ENCODE peak calls at places on chromosomes 6 and 20, in four cellular contexts. S is HCT116, K is HepG2, Q is K562. L is an unnamed sample.

GRCh38 chr6:86355271-86355670 is 582.1 kb upstream of the HTR1E start:
- DNase-seq in K (no peak), S (no peak), Q (no peak), L (no peak)

GRCh38 chr6:41344865-41345264 is 9.5 kb downstream of the NCR2 start:
- DNase-seq in S (no peak), K (no peak), Q (no peak), L (no peak)

GRCh38 chr6:149985506-149985937 is 21.8 kb downstream of the ULBP1 start:
- DNase-seq in Q (no peak), S (no peak), K (no peak), L (no peak)

GRCh38 chr20:22312744-22313346 is 271.5 kb downstream of the FOXA2 start:
- DNase-seq in S (peak), K (peak), Q (peak), L (peak)

GRCh38 chr6:36120539-36120938 is 9.8 kb upstream of the MAPK13 start:
- DNase-seq in K (no peak), Q (no peak), S (no peak), L (no peak)

GRCh38 chr20:23666189-23666588 is 22.6 kb downstream of the CST4 start:
- DNase-seq in S (no peak), Q (no peak), K (no peak), L (no peak)

GRCh38 chr6:52049252-52050050 is 38.0 kb downstream of the PKHD1 start:
- DNase-seq in Q (peak), S (peak), K (peak), L (peak)

GRCh38 chr6:31769684-31770371 is 7.3 kb downstream of the VWA7 start:
- DNase-seq in S (peak), K (peak), Q (peak), L (no peak)

GRCh38 chr6:788058-788457 is 95.1 kb upstream of the EXOC2 start:
- DNase-seq in Q (no peak), S (no peak), K (no peak), L (no peak)

GRCh38 chr6:170346649-170347048 is 40.1 kb downstream of the FAM120B start:
- DNase-seq in S (no peak), K (no peak), Q (no peak), L (no peak)

GRCh38 chr20:35821807-35822242 is 50.0 kb downstream of the PHF20 start:
- DNase-seq in K (peak), Q (no peak), S (no peak), L (no peak)

GRCh38 chr6:149924933-149925252 is 2.0 kb upstream of the RAET1G start:
- DNase-seq in S (no peak), K (no peak), Q (no peak), L (no peak)

GRCh38 chr20:57464642-57465211 is 60.2 kb downstream of the CTCFL start:
- DNase-seq in K (peak), S (peak), Q (peak), L (no peak)

GRCh38 chr6:26361544-26361943 is 3.5 kb upstream of the BTN3A2 start:
- DNase-seq in K (no peak), S (no peak), Q (no peak), L (no peak)

GRCh38 chr20:46757754-46758678 is 48.6 kb downstream of the SLC2A10 start:
- DNase-seq in Q (peak), K (peak), S (peak), L (no peak)

GRCh38 chr6:38656896-38657295 is 17.2 kb upstream of the BTBD9 start:
- DNase-seq in K (no peak), S (no peak), Q (no peak), L (no peak)

GRCh38 chr6:40997256-40997957 is 41.6 kb downstream of the UNC5CL start:
- DNase-seq in S (peak), Q (peak), K (peak), L (no peak)

GRCh38 chr6:157608221-157609075 is 214.6 kb upstream of the SNX9 start:
- DNase-seq in Q (no peak), K (no peak), S (no peak), L (no peak)

GRCh38 chr6:158560787-158561246 is 926 bp downstream of the TMEM181 start:
- DNase-seq in Q (no peak), S (no peak), K (no peak), L (no peak)

GRCh38 chr6:18388942-18389341 is 1.8 kb downstream of the RNF144B start:
- DNase-seq in K (peak), Q (no peak), S (no peak), L (peak)

GRCh38 chr6:17493286-17493685 is 99.9 kb downstream of the CAP2 start:
- DNase-seq in Q (peak), K (no peak), S (no peak), L (no peak)

GRCh38 chr20:54680872-54681297 is 205.5 kb downstream of the DOK5 start:
- DNase-seq in S (peak), Q (peak), K (peak), L (no peak)

GRCh38 chr20:32509639-32510066 is 75.5 kb downstream of the NOL4L start:
- DNase-seq in S (no peak), Q (no peak), K (peak), L (no peak)

GRCh38 chr20:57627972-57628650 is 7.9 kb upstream of the ZBP1 start:
- DNase-seq in S (no peak), K (no peak), Q (no peak), L (no peak)

GRCh38 chr6:37280162-37280895 is 22.4 kb upstream of the TMEM217 start:
- DNase-seq in S (no peak), K (no peak), Q (no peak), L (no peak)

GRCh38 chr6:108640104-108640503 is 79.4 kb downstream of the FOXO3 start:
- DNase-seq in S (no peak), K (no peak), Q (no peak), L (no peak)

GRCh38 chr20:54067606-54068174 is 2.7 kb downstream of the BCAS1 start:
- DNase-seq in K (peak), Q (peak), S (peak), L (peak)

GRCh38 chr6:32879691-32880090 is 25.7 kb downstream of the PSMB9 start:
- DNase-seq in K (no peak), Q (no peak), S (no peak), L (no peak)

GRCh38 chr6:138795809-138796469 is at the start of gene ECT2L:
- DNase-seq in Q (no peak), K (no peak), S (no peak), L (no peak)

GRCh38 chr20:54706581-54706980 is 231.2 kb downstream of the DOK5 start:
- DNase-seq in S (no peak), Q (no peak), K (no peak), L (no peak)

GRCh38 chr6:82144852-82145332 is 102.7 kb downstream of the IBTK start:
- DNase-seq in S (peak), K (peak), Q (no peak), L (peak)

GRCh38 chr6:45445749-45446454 is 68.2 kb upstream of the SUPT3H start:
- DNase-seq in Q (peak), K (peak), S (peak), L (peak)

GRCh38 chr6:45448417-45449389 is 71.0 kb upstream of the SUPT3H start:
- DNase-seq in Q (no peak), S (no peak), K (no peak), L (no peak)

GRCh38 chr6:45447721-45448120 is 70.0 kb upstream of the SUPT3H start:
- DNase-seq in Q (no peak), K (no peak), S (no peak), L (no peak)

GRCh38 chr6:45445364-45445748 is 67.6 kb upstream of the SUPT3H start:
- DNase-seq in K (no peak), Q (no peak), S (no peak), L (no peak)

GRCh38 chr6:45447005-45447404 is 69.3 kb upstream of the SUPT3H start:
- DNase-seq in K (no peak), Q (no peak), S (no peak), L (no peak)
- TF ChIP-seq TCF7L2 in K (no peak), Q (no peak), S (no peak), L (no peak)

GRCh38 chr6:13920584-13920983 is 4.2 kb upstream of the RNF182 start:
- DNase-seq in S (no peak), Q (no peak), K (no peak), L (no peak)
- TF ChIP-seq TCF7L2 in S (no peak), Q (no peak), K (no peak), L (no peak)

GRCh38 chr20:4167261-4168004 is 152.1 kb upstream of the RNF24 start:
- DNase-seq in K (peak), Q (no peak), S (no peak), L (no peak)
- TF ChIP-seq TCF7L2 in K (no peak), Q (no peak), S (no peak), L (no peak)

GRCh38 chr20:63121749-63122405 is 94.1 kb downstream of the YTHDF1 start:
- DNase-seq in K (no peak), Q (no peak), S (no peak), L (no peak)
- TF ChIP-seq TCF7L2 in K (no peak), Q (no peak), S (no peak), L (no peak)